ENCODE peak calls at places on chromosomes 16 and 17, in five cellular contexts. C, G, H, D and U are unnamed samples.

GRCh38 chr17:59914274-59914854 is 21.4 kb downstream of the RPS6KB1 start:
- DNase-seq in C (no peak), G (no peak), H (peak; percentile 51), D (no peak), U (no peak)

GRCh38 chr17:75549246-75550138 is 24.0 kb downstream of the LLGL2 start:
- DNase-seq in C (no peak), G (peak; percentile 69), H (peak; percentile 89), D (peak; percentile 94), U (no peak)

GRCh38 chr17:73156166-73156840 is 8.5 kb upstream of the SSTR2 start:
- DNase-seq in C (peak; percentile 70), G (peak; percentile 69), H (peak; percentile 70), D (peak; percentile 83), U (peak; percentile 69)

GRCh38 chr17:66675991-66676371 is 158.9 kb upstream of the CACNG5 start:
- DNase-seq in C (peak; percentile 67), G (no peak), H (no peak), D (peak; percentile 65), U (no peak)

GRCh38 chr16:75219838-75220237 is 1.1 kb downstream of the CTRB1 start:
- DNase-seq in C (no peak), G (no peak), H (no peak), D (no peak), U (no peak)

GRCh38 chr16:8572919-8573724 is 17.2 kb downstream of the TMEM114 start:
- DNase-seq in C (no peak), G (no peak), H (peak; percentile 61), D (no peak), U (no peak)

GRCh38 chr16:3065069-3065741 is at the start of gene IL32:
- DNase-seq in C (peak; percentile 90), G (no peak), H (peak; percentile 87), D (peak; percentile 68), U (no peak)

GRCh38 chr17:11986179-11986938 is 10.9 kb downstream of the ZNF18 start:
- DNase-seq in C (no peak), G (no peak), H (peak; percentile 83), D (no peak), U (no peak)

GRCh38 chr17:76134911-76135809 is 5.9 kb downstream of the FOXJ1 start:
- DNase-seq in C (no peak), G (no peak), H (no peak), D (no peak), U (no peak)

GRCh38 chr17:80901319-80901718 is 90.3 kb upstream of the CHMP6 start:
- DNase-seq in C (no peak), G (no peak), H (no peak), D (no peak), U (no peak)

GRCh38 chr17:41734139-41734948 is at the start of gene HAP1:
- DNase-seq in C (no peak), G (no peak), H (no peak), D (peak; percentile 27), U (no peak)

GRCh38 chr17:73593249-73593965 is 50.8 kb downstream of the SDK2 start:
- DNase-seq in C (no peak), G (no peak), H (no peak), D (no peak), U (no peak)

GRCh38 chr16:50185005-50185505 is 31.9 kb downstream of the TENT4B start:
- DNase-seq in C (no peak), G (no peak), H (peak; percentile 87), D (no peak), U (no peak)

GRCh38 chr17:78737332-78737731 is 44.7 kb downstream of the CYTH1 start:
- DNase-seq in C (no peak), G (no peak), H (no peak), D (no peak), U (no peak)

GRCh38 chr17:50406578-50406977 is 9.3 kb upstream of the LRRC59 start:
- DNase-seq in C (no peak), G (no peak), H (no peak), D (no peak), U (no peak)

GRCh38 chr17:49728425-49728824 is 20.7 kb upstream of the SLC35B1 start:
- DNase-seq in C (no peak), G (no peak), H (no peak), D (no peak), U (no peak)

GRCh38 chr17:68993112-68993511 is 37.9 kb upstream of the ABCA8 start:
- DNase-seq in C (no peak), G (no peak), H (no peak), D (no peak), U (no peak)

GRCh38 chr17:65559802-65560627 is 1.4 kb downstream of the AXIN2 start:
- DNase-seq in C (no peak), G (no peak), H (peak; percentile 81), D (peak; percentile 30), U (peak; percentile 69)

GRCh38 chr16:87086156-87086555 is 231.0 kb downstream of the C16orf95 start:
- DNase-seq in C (no peak), G (no peak), H (no peak), D (no peak), U (no peak)

GRCh38 chr17:18258356-18259038 is at the start of gene FLII:
- DNase-seq in C (peak; percentile 78), G (no peak), H (peak; percentile 19), D (peak; percentile 61), U (peak; percentile 75)

GRCh38 chr17:41360291-41360995 is 9.2 kb downstream of the KRT33B start:
- DNase-seq in C (no peak), G (no peak), H (no peak), D (no peak), U (no peak)

GRCh38 chr16:52496051-52496876 is 50.7 kb downstream of the TOX3 start:
- DNase-seq in C (no peak), G (no peak), H (peak; percentile 97), D (no peak), U (no peak)

GRCh38 chr17:40443988-40444899 is 994 bp downstream of the IGFBP4 start:
- DNase-seq in C (no peak), G (no peak), H (no peak), D (no peak), U (peak; percentile 65)

GRCh38 chr16:62805221-62805857 is 769.1 kb upstream of the CDH8 start:
- DNase-seq in C (peak; percentile 79), G (no peak), H (no peak), D (peak; percentile 70), U (no peak)

GRCh38 chr16:4372578-4373355 is 1.1 kb downstream of the VASN start:
- DNase-seq in C (peak; percentile 87), G (peak; percentile 75), H (peak; percentile 86), D (peak; percentile 54), U (peak; percentile 63)

GRCh38 chr16:2784536-2785100 is 2.7 kb downstream of the PRSS33 start:
- DNase-seq in C (peak; percentile 21), G (peak; percentile 57), H (no peak), D (no peak), U (no peak)

GRCh38 chr16:9845661-9846361 is 336.4 kb downstream of the GRIN2A start:
- DNase-seq in C (no peak), G (no peak), H (no peak), D (no peak), U (no peak)

GRCh38 chr17:1110844-1111598 is 68.8 kb downstream of the ABR start:
- DNase-seq in C (peak; percentile 87), G (peak; percentile 85), H (peak; percentile 79), D (no peak), U (no peak)

GRCh38 chr17:29115906-29116651 is 64.1 kb downstream of the MYO18A start:
- DNase-seq in C (no peak), G (no peak), H (peak; percentile 36), D (no peak), U (no peak)

GRCh38 chr17:22507823-22508222 is 815.5 kb downstream of the KCNJ18 start:
- DNase-seq in C (no peak), G (no peak), H (peak; percentile 15), D (no peak), U (no peak)

GRCh38 chr17:59840908-59841666 is 51.7 kb downstream of the TUBD1 start:
- DNase-seq in C (no peak), G (no peak), H (no peak), D (no peak), U (no peak)

GRCh38 chr17:78316867-78317816 is 42.7 kb downstream of the SOCS3 start:
- DNase-seq in C (no peak), G (peak; percentile 67), H (peak; percentile 66), D (peak; percentile 65), U (no peak)

GRCh38 chr16:75225678-75226515 is 7.1 kb downstream of the CTRB1 start:
- DNase-seq in C (no peak), G (peak; percentile 66), H (no peak), D (no peak), U (no peak)

GRCh38 chr17:8696951-8697745 is 47.5 kb downstream of the CCDC42 start:
- DNase-seq in C (no peak), G (no peak), H (peak; percentile 42), D (no peak), U (peak; percentile 41)

GRCh38 chr17:65576939-65577338 is 15.5 kb upstream of the AXIN2 start:
- DNase-seq in C (no peak), G (no peak), H (no peak), D (no peak), U (no peak)

GRCh38 chr16:6694636-6695035 is 638.0 kb upstream of the RBFOX1 start:
- DNase-seq in C (no peak), G (no peak), H (no peak), D (no peak), U (no peak)

GRCh38 chr17:31595076-31595475 is 203.6 kb downstream of the RAB11FIP4 start:
- DNase-seq in C (no peak), G (no peak), H (no peak), D (no peak), U (no peak)

GRCh38 chr17:50112694-50113093 is 17.3 kb downstream of the SAMD14 start:
- DNase-seq in C (no peak), G (no peak), H (no peak), D (no peak), U (peak; percentile 49)

GRCh38 chr17:19329839-19330238 is 32.7 kb downstream of the B9D1 start:
- DNase-seq in C (peak; percentile 46), G (no peak), H (no peak), D (no peak), U (no peak)

GRCh38 chr17:19330271-19330670 is 32.3 kb downstream of the B9D1 start:
- DNase-seq in C (peak; percentile 13), G (no peak), H (no peak), D (no peak), U (no peak)

GRCh38 chr17:19332371-19333131 is 30.0 kb downstream of the B9D1 start:
- DNase-seq in C (peak; percentile 61), G (no peak), H (no peak), D (peak; percentile 23), U (no peak)

GRCh38 chr17:19331553-19332245 is 30.8 kb downstream of the B9D1 start:
- DNase-seq in C (peak; percentile 57), G (no peak), H (no peak), D (peak; percentile 8), U (peak; percentile 25)

GRCh38 chr17:19331134-19331533 is 31.4 kb downstream of the B9D1 start:
- DNase-seq in C (peak; percentile 60), G (no peak), H (no peak), D (peak; percentile 22), U (no peak)
- TF ChIP-seq EP300 in C (no peak), G (no peak), H (no peak), D (no peak), U (no peak)

GRCh38 chr17:82686366-82687324 is 11.9 kb downstream of the RAB40B start:
- DNase-seq in C (no peak), G (peak; percentile 45), H (no peak), D (no peak), U (no peak)
- H3K27ac ChIP-seq in C (no peak overlapping the region), G (peak overlapping the region; percentile 50), H (no peak overlapping the region), D (peak overlapping the region; percentile 89), U (no peak overlapping the region)

GRCh38 chr16:89639385-89639784 is 18.1 kb downstream of the CHMP1A start:
- DNase-seq in C (no peak), G (no peak), H (no peak), D (no peak), U (no peak)
- TF ChIP-seq EP300 in C (no peak), G (no peak), H (no peak), D (no peak), U (no peak)

GRCh38 chr17:70365098-70365583 is 195.8 kb downstream of the KCNJ2 start:
- DNase-seq in C (no peak), G (no peak), H (no peak), D (no peak), U (no peak)
- H3K27ac ChIP-seq in C (no peak overlapping the region), G (no peak overlapping the region), H (no peak overlapping the region), D (no peak overlapping the region), U (no peak overlapping the region)